ENCODE peak calls at places on chromosomes 16 and 17, in eight cellular contexts. F is NCI-H510A treated with DMSO at 0.1 percent for 48 hours; J is kidney; V is GM10248; P is aorta; W is activated gamma-delta T cell treated with Interleukin-2 at 50 U/mL for 16 hours; C is stimulated activated CD4-positive, alpha-beta T cell treated with anti-CD3 and anti-CD28 coated beads, Interleukin-1b, Interleukin-23, amount 100 ng/mL, for 24 hours; U is glutamatergic neuron. Q is an unnamed sample.

GRCh38 chr17:46171939-46172338 is 21.3 kb downstream of the KANSL1 start:
- DNase-seq in F (no peak), C (no peak), P (no peak), U (no peak), W (no peak), J (peak), V (no peak), Q (no peak)

GRCh38 chr16:85422124-85422373 is 191.1 kb upstream of the GSE1 start:
- DNase-seq in W (no peak), U (peak), J (no peak), C (no peak), V (no peak), P (no peak), F (no peak), Q (no peak)

GRCh38 chr17:34797724-34798123 is 163.5 kb downstream of the CCT6B start:
- DNase-seq in V (peak), U (no peak), P (no peak), W (no peak), F (no peak), C (no peak), J (no peak), Q (peak)

GRCh38 chr17:5661486-5662125 is 77.3 kb upstream of the NLRP1 start:
- DNase-seq in W (no peak), U (no peak), J (no peak), F (no peak), C (no peak), V (no peak), P (no peak), Q (no peak)

GRCh38 chr16:85202051-85202601 is 89.9 kb upstream of the CIBAR2 start:
- DNase-seq in C (no peak), U (no peak), V (no peak), J (no peak), F (no peak), P (no peak), W (no peak), Q (no peak)

GRCh38 chr17:39769974-39770587 is 32.3 kb downstream of the GRB7 start:
- DNase-seq in V (peak), W (peak), F (peak), C (no peak), U (no peak), J (no peak), P (no peak), Q (no peak)

GRCh38 chr17:652310-652709 is 62.3 kb downstream of the VPS53 start:
- DNase-seq in W (no peak), F (no peak), C (no peak), U (no peak), P (peak), J (no peak), V (no peak), Q (no peak)

GRCh38 chr17:79812206-79812968 is 15.5 kb upstream of the CBX8 start:
- DNase-seq in F (no peak), V (no peak), C (no peak), P (no peak), J (no peak), W (no peak), U (peak), Q (no peak)

GRCh38 chr17:74558882-74559519 is 8.3 kb downstream of the CD300H start:
- DNase-seq in C (no peak), F (peak), W (no peak), J (no peak), V (no peak), U (no peak), P (no peak), Q (no peak)

GRCh38 chr16:8567355-8568230 is 22.7 kb downstream of the TMEM114 start:
- DNase-seq in V (peak), U (peak), W (peak), C (peak), P (peak), J (no peak), F (peak), Q (peak)

GRCh38 chr16:15954814-15955151 is 5.4 kb downstream of the ABCC1 start:
- DNase-seq in F (no peak), U (no peak), C (no peak), P (peak), V (no peak), J (no peak), W (no peak), Q (no peak)

GRCh38 chr16:30063278-30063892 is 2.2 kb upstream of the ALDOA start:
- DNase-seq in W (no peak), F (no peak), P (no peak), U (no peak), C (no peak), V (no peak), J (no peak), Q (no peak)

GRCh38 chr17:49491370-49491769 is 3.7 kb upstream of the NGFR start:
- DNase-seq in F (no peak), P (no peak), C (no peak), U (no peak), J (no peak), W (no peak), V (no peak), Q (no peak)

GRCh38 chr17:538096-538973 is 176.3 kb downstream of the VPS53 start:
- DNase-seq in J (no peak), P (no peak), W (no peak), U (no peak), F (no peak), V (no peak), C (no peak), Q (no peak)

GRCh38 chr17:20095366-20096080 is 86.4 kb downstream of the SPECC1 start:
- DNase-seq in V (no peak), P (peak), W (no peak), U (peak), F (peak), J (peak), C (no peak), Q (no peak)

GRCh38 chr16:10941127-10941933 is 938 bp downstream of the DEXI start:
- DNase-seq in U (peak), F (no peak), W (no peak), J (no peak), P (no peak), V (no peak), C (no peak), Q (no peak)

GRCh38 chr16:4021070-4021779 is 95.0 kb downstream of the ADCY9 start:
- DNase-seq in F (peak), J (peak), V (no peak), C (no peak), P (peak), U (no peak), W (no peak), Q (no peak)

GRCh38 chr17:81291662-81292061 is 3.4 kb downstream of the SLC38A10 start:
- DNase-seq in P (peak), C (peak), F (peak), W (peak), V (peak), U (peak), J (peak), Q (peak)